ENCODE peak calls at places on chromosome 6, in seven cellular contexts. B is epithelial cell of proximal tubule, Y is fibroblast of the aortic adventitia, P is A549, Z is BJ, H is left ventricle myocardium inferior, A is OCI-LY7. L is an unnamed sample.

GRCh38 chr6:64860203-64860602 is 846.8 kb downstream of the EYS start:
- DNase-seq in B (no peak), Y (no peak), P (no peak), Z (no peak), H (no peak), A (no peak), L (no peak)

GRCh38 chr6:18307006-18307405 is 42.7 kb upstream of the DEK start:
- DNase-seq in B (peak), Y (peak), P (no peak), Z (peak), H (no peak), A (no peak), L (no peak)

GRCh38 chr6:90397929-90398674 is 101.5 kb upstream of the BACH2 start:
- DNase-seq in B (no peak), Y (no peak), P (no peak), Z (no peak), H (no peak), A (no peak), L (no peak)

GRCh38 chr6:100484474-100484873 is 19.8 kb upstream of the SIM1 start:
- DNase-seq in B (no peak), Y (no peak), P (no peak), Z (no peak), H (no peak), A (no peak), L (no peak)

GRCh38 chr6:41232667-41233066 is 4.5 kb downstream of the TREML4 start:
- DNase-seq in B (no peak), Y (no peak), P (no peak), Z (no peak), H (no peak), A (no peak), L (no peak)

GRCh38 chr6:88376759-88377387 is 210.7 kb upstream of the CNR1 start:
- DNase-seq in B (peak), Y (peak), P (no peak), Z (peak), H (no peak), A (no peak), L (no peak)

GRCh38 chr6:142014515-142014914 is 118.2 kb upstream of the GJE1 start:
- DNase-seq in B (peak), Y (peak), P (peak), Z (peak), H (no peak), A (no peak), L (no peak)

GRCh38 chr6:90083891-90084290 is 189.6 kb downstream of the GJA10 start:
- DNase-seq in B (no peak), Y (no peak), P (no peak), Z (no peak), H (no peak), A (peak), L (peak)

GRCh38 chr6:159378361-159378760 is 209.2 kb downstream of the FNDC1 start:
- DNase-seq in B (no peak), Y (peak), P (no peak), Z (no peak), H (no peak), A (no peak), L (no peak)

GRCh38 chr6:5305968-5306626 is 44.8 kb downstream of the FARS2 start:
- DNase-seq in B (no peak), Y (no peak), P (no peak), Z (no peak), H (no peak), A (no peak), L (no peak)

GRCh38 chr6:37919417-37920157 is 100.1 kb downstream of the ZFAND3 start:
- DNase-seq in B (no peak), Y (peak), P (no peak), Z (peak), H (no peak), A (no peak), L (no peak)

GRCh38 chr6:87407896-87408720 is at the start of gene CFAP206:
- DNase-seq in B (peak), Y (peak), P (peak), Z (peak), H (peak), A (peak), L (peak)

GRCh38 chr6:13248053-13248452 is 80.3 kb downstream of the TBC1D7 start:
- DNase-seq in B (no peak), Y (peak), P (no peak), Z (peak), H (no peak), A (no peak), L (no peak)

GRCh38 chr6:13012977-13013680 is 296.6 kb downstream of the PHACTR1 start:
- DNase-seq in B (no peak), Y (no peak), P (no peak), Z (no peak), H (peak), A (no peak), L (no peak)

GRCh38 chr6:144162977-144163376 is 12.7 kb downstream of the STX11 start:
- DNase-seq in B (no peak), Y (no peak), P (no peak), Z (no peak), H (no peak), A (no peak), L (no peak)
- H3K4me3 ChIP-seq in B (no peak), Y (no peak), P (no peak), Z (no peak), H (no peak), A (no peak), L (no peak)

GRCh38 chr6:132401941-132402275 is 633 bp upstream of the MOXD1 start:
- DNase-seq in B (no peak), Y (no peak), P (no peak), Z (no peak), H (no peak), A (no peak), L (no peak)

GRCh38 chr6:132404736-132405135 is 3.5 kb upstream of the MOXD1 start:
- DNase-seq in B (no peak), Y (no peak), P (no peak), Z (no peak), H (no peak), A (no peak), L (no peak)

GRCh38 chr6:132405143-132405915 is 4.1 kb upstream of the MOXD1 start:
- DNase-seq in B (no peak), Y (peak), P (no peak), Z (no peak), H (no peak), A (no peak), L (no peak)

GRCh38 chr6:132401120-132401940 is at the start of gene MOXD1:
- DNase-seq in B (no peak), Y (no peak), P (peak), Z (no peak), H (peak), A (no peak), L (no peak)

GRCh38 chr6:132404330-132404729 is 3.1 kb upstream of the MOXD1 start:
- DNase-seq in B (no peak), Y (no peak), P (no peak), Z (no peak), H (no peak), A (no peak), L (no peak)
- H3K4me3 ChIP-seq in B (no peak), Y (no peak), P (no peak), Z (no peak), H (no peak), A (no peak), L (no peak)

GRCh38 chr6:92180090-92180489 is 1239.3 kb downstream of the EPHA7 start:
- DNase-seq in B (no peak), Y (no peak), P (no peak), Z (no peak), H (no peak), A (no peak), L (no peak)
- H3K4me3 ChIP-seq in B (no peak), Y (no peak), P (no peak), Z (no peak), H (peak), A (no peak), L (no peak)

GRCh38 chr6:66189915-66190314 is 482.9 kb upstream of the EYS start:
- DNase-seq in B (no peak), Y (no peak), P (no peak), Z (no peak), H (no peak), A (no peak), L (no peak)
- H3K4me3 ChIP-seq in B (no peak), Y (no peak), P (no peak), Z (no peak), H (no peak), A (no peak), L (no peak)

GRCh38 chr6:111623046-111623718 is 17.5 kb upstream of the TRAF3IP2 start:
- DNase-seq in B (no peak), Y (no peak), P (no peak), Z (no peak), H (no peak), A (no peak), L (no peak)

GRCh38 chr6:111625099-111625416 is 19.4 kb upstream of the TRAF3IP2 start:
- DNase-seq in B (no peak), Y (no peak), P (no peak), Z (no peak), H (no peak), A (no peak), L (no peak)

GRCh38 chr6:111624391-111625098 is 18.9 kb upstream of the TRAF3IP2 start:
- DNase-seq in B (no peak), Y (peak), P (no peak), Z (no peak), H (no peak), A (no peak), L (no peak)

GRCh38 chr6:111626446-111626845 is 20.8 kb upstream of the TRAF3IP2 start:
- DNase-seq in B (no peak), Y (no peak), P (no peak), Z (no peak), H (no peak), A (no peak), L (no peak)

GRCh38 chr6:111625511-111626331 is 20.0 kb upstream of the TRAF3IP2 start:
- DNase-seq in B (no peak), Y (peak), P (no peak), Z (no peak), H (no peak), A (no peak), L (no peak)
- H3K4me3 ChIP-seq in B (no peak), Y (peak), P (no peak), Z (no peak), H (peak), A (no peak), L (no peak)

GRCh38 chr6:161465403-161465802 is 191.5 kb upstream of the AGPAT4 start:
- DNase-seq in B (no peak), Y (no peak), P (no peak), Z (no peak), H (no peak), A (no peak), L (no peak)
- H3K4me3 ChIP-seq in B (no peak), Y (no peak), P (no peak), Z (no peak), H (no peak), A (no peak), L (no peak)

L was measured in Jurkat, Clone E6-1.